ENCODE peak calls at places on chromosome 7, in seven cellular contexts. D is IMR-90, U is hepatocyte, I is psoas muscle, T is spleen, C is DND-41, A is tibial artery. K is an unnamed sample.
A peak's percentile ranks its signal among the peaks of the same experiment; 100 is the strongest.

GRCh38 chr7:118184392-118184899 is 482 bp downstream of the LSM8 start:
- DNase-seq in I (no peak), U (no peak), T (no peak), A (no peak), C (no peak), D (no peak), K (no peak)

GRCh38 chr7:133550145-133550544 is 297.3 kb downstream of the EXOC4 start:
- DNase-seq in A (no peak), C (no peak), T (no peak), I (no peak), D (no peak), U (no peak), K (no peak)

GRCh38 chr7:32206987-32207386 is 136.8 kb upstream of the PDE1C start:
- DNase-seq in I (no peak), C (no peak), U (peak; percentile 35), T (no peak), A (no peak), D (peak; percentile 3), K (no peak)

GRCh38 chr7:2719007-2719406 is 31.0 kb downstream of the AMZ1 start:
- DNase-seq in T (peak; percentile 88), A (no peak), C (peak; percentile 54), I (no peak), U (no peak), D (no peak), K (no peak)

GRCh38 chr7:56188823-56189346 is 72.7 kb upstream of the NUPR2 start:
- DNase-seq in U (no peak), A (no peak), T (no peak), C (no peak), D (no peak), I (no peak), K (no peak)

GRCh38 chr7:103148131-103148993 is 537 bp downstream of the NAPEPLD start:
- DNase-seq in D (no peak), I (no peak), T (no peak), U (no peak), A (no peak), C (no peak), K (no peak)

GRCh38 chr7:123177442-123177841 is 22.3 kb downstream of the SLC13A1 start:
- DNase-seq in I (no peak), D (no peak), T (no peak), A (no peak), U (no peak), C (no peak), K (no peak)

GRCh38 chr7:115637123-115637522 is 393.4 kb downstream of the TFEC start:
- DNase-seq in U (no peak), A (no peak), D (no peak), C (no peak), T (no peak), I (no peak), K (no peak)

GRCh38 chr7:1000594-1000935 is 17.6 kb downstream of the CYP2W1 start:
- DNase-seq in I (no peak), C (no peak), A (no peak), T (no peak), D (no peak), U (no peak), K (no peak)

GRCh38 chr7:9776900-9777299 is 1196.8 kb upstream of the PHF14 start:
- DNase-seq in I (no peak), D (no peak), T (no peak), U (peak; percentile 6), A (no peak), C (no peak), K (no peak)

GRCh38 chr7:32948202-32948601 is 9.0 kb upstream of the FKBP9 start:
- DNase-seq in D (no peak), A (no peak), T (no peak), C (peak; percentile 7), U (no peak), I (no peak), K (no peak)

GRCh38 chr7:99254390-99254789 is 18.2 kb upstream of the MYH16 start:
- DNase-seq in U (no peak), A (no peak), T (no peak), I (no peak), D (no peak), C (no peak), K (no peak)

GRCh38 chr7:37330775-37331174 is 117.9 kb downstream of the ELMO1 start:
- DNase-seq in C (no peak), T (no peak), D (no peak), U (no peak), I (no peak), A (no peak), K (no peak)

GRCh38 chr7:37333075-37333474 is 115.6 kb downstream of the ELMO1 start:
- DNase-seq in A (no peak), C (no peak), U (no peak), I (no peak), D (no peak), T (no peak), K (no peak)

GRCh38 chr7:37329940-37330339 is 118.7 kb downstream of the ELMO1 start:
- DNase-seq in D (no peak), U (no peak), I (no peak), C (no peak), T (no peak), A (no peak), K (no peak)

GRCh38 chr7:37336259-37336658 is 112.4 kb downstream of the ELMO1 start:
- DNase-seq in U (no peak), I (no peak), C (no peak), A (no peak), D (no peak), T (no peak), K (no peak)

GRCh38 chr7:37332218-37333016 is 116.2 kb downstream of the ELMO1 start:
- DNase-seq in C (no peak), T (no peak), I (no peak), A (no peak), D (no peak), U (no peak), K (no peak)
- H3K27ac ChIP-seq in C (no peak overlapping the region), T (no peak overlapping the region), I (no peak overlapping the region), A (no peak overlapping the region), D (no peak overlapping the region), U (no peak overlapping the region), K (peak overlapping the region; percentile 64)

GRCh38 chr7:98100088-98100487 is 6.6 kb upstream of the LMTK2 start:
- DNase-seq in T (no peak), D (no peak), I (no peak), A (no peak), C (no peak), U (no peak), K (no peak)

GRCh38 chr7:98105942-98106544 is 619 bp upstream of the LMTK2 start:
- DNase-seq in C (no peak), T (peak; percentile 78), A (no peak), I (no peak), U (peak; percentile 28), D (no peak), K (no peak)

GRCh38 chr7:98106647-98107312 is at the start of gene LMTK2:
- DNase-seq in I (peak; percentile 98), T (peak; percentile 97), U (peak; percentile 98), D (peak; percentile 86), C (peak; percentile 93), A (peak; percentile 96), K (peak; percentile 92)

GRCh38 chr7:98097042-98097645 is 9.5 kb upstream of the LMTK2 start:
- DNase-seq in D (no peak), A (no peak), C (no peak), U (no peak), I (no peak), T (no peak), K (no peak)

GRCh38 chr7:98102170-98102569 is 4.5 kb upstream of the LMTK2 start:
- DNase-seq in A (no peak), C (no peak), T (no peak), U (no peak), D (no peak), I (no peak), K (no peak)
- H3K9me3 ChIP-seq in A (no peaks in the 10 kb centered on the region), C (peaks cover 16% of the 10 kb centered on the region), T (peaks cover 54% of the 10 kb centered on the region), U (peaks cover 10% of the 10 kb centered on the region), D (peaks cover 2% of the 10 kb centered on the region), I (peaks cover 21% of the 10 kb centered on the region), K (no peaks in the 10 kb centered on the region)

GRCh38 chr7:143906176-143906575 is 4.2 kb upstream of the TCAF1 start:
- DNase-seq in A (no peak), U (no peak), C (no peak), D (no peak), I (no peak), T (no peak), K (no peak)

GRCh38 chr7:143901360-143901709 is 641 bp downstream of the TCAF1 start:
- DNase-seq in T (peak; percentile 87), A (peak; percentile 25), U (peak; percentile 64), D (peak; percentile 58), C (peak; percentile 64), I (peak; percentile 70), K (no peak)

GRCh38 chr7:143898810-143899209 is 3.2 kb downstream of the TCAF1 start:
- DNase-seq in D (no peak), A (no peak), C (no peak), I (no peak), U (no peak), T (no peak), K (no peak)

GRCh38 chr7:143900230-143900766 is 1.7 kb downstream of the TCAF1 start:
- DNase-seq in A (no peak), C (no peak), I (peak; percentile 43), U (peak; percentile 62), D (peak; percentile 78), T (no peak), K (no peak)

GRCh38 chr7:143901710-143902587 is at the start of gene TCAF1:
- DNase-seq in D (peak; percentile 93), C (peak; percentile 94), U (peak; percentile 98), A (peak; percentile 94), T (peak; percentile 97), I (peak; percentile 97), K (peak; percentile 94)
- TF ChIP-seq CTCF in D (peak; percentile 47), C (peak; percentile 61), U (peak; percentile 51), A (no peak), T (no peak), I (no peak), K (peak; percentile 20)

GRCh38 chr7:140678816-140679130 is 6.0 kb downstream of the ADCK2 start:
- DNase-seq in C (no peak), I (no peak), U (no peak), D (no peak), T (peak; percentile 66), A (no peak), K (no peak)

GRCh38 chr7:140677496-140677895 is 4.8 kb downstream of the ADCK2 start:
- DNase-seq in U (no peak), A (no peak), T (no peak), C (no peak), D (no peak), I (no peak), K (no peak)

GRCh38 chr7:140678081-140678815 is 5.5 kb downstream of the ADCK2 start:
- DNase-seq in T (peak; percentile 72), U (no peak), A (no peak), C (no peak), I (no peak), D (no peak), K (no peak)

GRCh38 chr7:140680886-140681285 is 8.1 kb downstream of the ADCK2 start:
- DNase-seq in D (no peak), T (peak; percentile 46), U (no peak), I (no peak), C (no peak), A (no peak), K (no peak)

DNA sequence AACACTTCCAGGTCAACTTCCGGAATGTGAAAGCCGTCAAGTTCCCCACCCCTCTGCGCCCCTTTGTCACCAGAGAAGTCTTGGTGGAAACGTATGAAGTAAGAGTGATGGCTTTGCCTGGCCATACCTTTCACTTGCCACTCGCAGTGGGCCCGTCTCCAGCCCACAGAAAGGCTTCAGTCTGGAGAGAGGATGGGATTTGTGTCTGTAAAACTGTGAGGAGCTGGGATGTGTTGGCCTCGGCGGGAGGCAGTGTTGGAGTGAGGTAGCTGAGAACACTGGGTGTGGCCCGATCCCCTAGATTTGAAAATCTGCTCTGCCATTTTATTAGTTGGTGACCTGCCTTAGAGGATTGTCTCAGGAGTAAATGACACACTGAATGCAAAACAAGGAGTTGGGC is 6.4 kb downstream of the ADCK2 start:
- DNase-seq in I (no peak), U (no peak), D (no peak), A (no peak), C (no peak), T (peak; percentile 48), K (no peak)
- H3K27ac ChIP-seq in I (no peak overlapping the region), U (no peak overlapping the region), D (no peak overlapping the region), A (no peak overlapping the region), C (no peak overlapping the region), T (no peak overlapping the region), K (no peak overlapping the region)

K was measured in gastrocnemius medialis.